ENCODE peak calls at places on chromosomes 6 and 20, in seven cellular contexts. Z is NCI-H1694 treated with DMSO at 0.1 percent for 48 hours; H is NCI-H1092 treated with DMSO at 0.1 percent for 48 hours; C is kidney tubule cell; X is NCI-H2107; R is activated CD4-positive, alpha-beta memory T cell treated with anti-CD3 and anti-CD28 coated beads for 36 hours; F is activated effector memory CD4-positive, alpha-beta T cell treated with anti-CD3 and anti-CD28 coated beads, Interleukin-2, amount 50 U/mL, for 16 hours. D is an unnamed sample.

GRCh38 chr20:56796345-56796744 is 167.2 kb downstream of the TFAP2C start:
- DNase-seq in Z (no peak), H (no peak), C (no peak), X (no peak), R (no peak), F (no peak), D (no peak)

GRCh38 chr20:45892049-45892816 is 1.1 kb downstream of the CTSA start:
- DNase-seq in Z (no peak), H (no peak), C (peak), X (no peak), R (no peak), F (no peak), D (no peak)

GRCh38 chr6:127402890-127403617 is 56.1 kb downstream of the KIAA0408 start:
- DNase-seq in Z (no peak), H (no peak), C (no peak), X (no peak), R (no peak), F (no peak), D (no peak)

GRCh38 chr20:18679020-18679419 is 91.2 kb downstream of the DTD1 start:
- DNase-seq in Z (no peak), H (peak), C (no peak), X (peak), R (no peak), F (no peak), D (peak)

GRCh38 chr6:43436577-43437282 is 9.4 kb downstream of the ABCC10 start:
- DNase-seq in Z (no peak), H (no peak), C (peak), X (no peak), R (no peak), F (no peak), D (no peak)

GRCh38 chr6:8030920-8031319 is 33.3 kb downstream of the BLOC1S5 start:
- DNase-seq in Z (no peak), H (no peak), C (no peak), X (no peak), R (no peak), F (no peak), D (no peak)

GRCh38 chr20:37277253-37277593 is 12.2 kb upstream of the MANBAL start:
- DNase-seq in Z (no peak), H (no peak), C (no peak), X (no peak), R (no peak), F (no peak), D (no peak)

GRCh38 chr6:6565069-6565468 is 23.5 kb upstream of the LY86 start:
- DNase-seq in Z (no peak), H (peak), C (no peak), X (no peak), R (no peak), F (no peak), D (no peak)

GRCh38 chr6:125154184-125155135 is 887 bp downstream of the TPD52L1 start:
- DNase-seq in Z (no peak), H (no peak), C (peak), X (no peak), R (peak), F (peak), D (no peak)

GRCh38 chr6:11770546-11771466 is 7.8 kb downstream of the ADTRP start:
- DNase-seq in Z (no peak), H (no peak), C (peak), X (peak), R (no peak), F (no peak), D (no peak)

GRCh38 chr6:125082931-125083683 is 70.5 kb upstream of the TPD52L1 start:
- DNase-seq in Z (no peak), H (no peak), C (no peak), X (no peak), R (no peak), F (no peak), D (no peak)

GRCh38 chr20:1567392-1568165 is 10.1 kb upstream of the SIRPD start:
- DNase-seq in Z (no peak), H (no peak), C (peak), X (no peak), R (no peak), F (no peak), D (no peak)

GRCh38 chr6:7953753-7954152 is 43.2 kb upstream of the TXNDC5 start:
- DNase-seq in Z (no peak), H (no peak), C (no peak), X (no peak), R (no peak), F (no peak), D (no peak)

GRCh38 chr20:59751075-59751711 is 146.9 kb downstream of the PHACTR3 start:
- DNase-seq in Z (no peak), H (peak), C (peak), X (peak), R (peak), F (no peak), D (peak)

GRCh38 chr6:87373377-87373776 is 28.8 kb downstream of the C6orf163 start:
- DNase-seq in Z (no peak), H (no peak), C (no peak), X (no peak), R (no peak), F (no peak), D (no peak)

GRCh38 chr20:37498066-37498702 is 22.9 kb upstream of the NNAT start:
- DNase-seq in Z (no peak), H (no peak), C (no peak), X (no peak), R (no peak), F (no peak), D (no peak)

GRCh38 chr6:29924731-29925130 is 17.6 kb upstream of the HLA-A start:
- DNase-seq in Z (no peak), H (no peak), C (peak), X (no peak), R (no peak), F (peak), D (no peak)

GRCh38 chr20:4053516-4053919 is 38.2 kb upstream of the RNF24 start:
- DNase-seq in Z (no peak), H (no peak), C (peak), X (no peak), R (no peak), F (no peak), D (no peak)

GRCh38 chr20:4544765-4545164 is 176.9 kb upstream of the PRND start:
- DNase-seq in Z (no peak), H (no peak), C (peak), X (no peak), R (no peak), F (no peak), D (no peak)

GRCh38 chr6:31575335-31575901 is at the start of gene TNF:
- DNase-seq in Z (no peak), H (no peak), C (peak), X (no peak), R (peak), F (peak), D (no peak)

GRCh38 chr6:61869632-61870400 is 416.2 kb downstream of the KHDRBS2 start:
- DNase-seq in Z (no peak), H (no peak), C (no peak), X (no peak), R (no peak), F (no peak), D (no peak)

GRCh38 chr6:125207956-125208355 is 54.4 kb downstream of the TPD52L1 start:
- DNase-seq in Z (no peak), H (no peak), C (peak), X (no peak), R (no peak), F (no peak), D (no peak)

GRCh38 chr20:58634121-58634817 is 16.8 kb upstream of the STX16 start:
- DNase-seq in Z (no peak), H (no peak), C (no peak), X (no peak), R (peak), F (peak), D (no peak)

GRCh38 chr20:15196580-15197255 is 859.3 kb upstream of the FLRT3 start:
- DNase-seq in Z (no peak), H (peak), C (no peak), X (no peak), R (no peak), F (no peak), D (peak)

GRCh38 chr20:42901689-42902518 is 287.8 kb downstream of the PTPRT start:
- DNase-seq in Z (no peak), H (no peak), C (no peak), X (no peak), R (no peak), F (no peak), D (no peak)

GRCh38 chr20:53949319-53949839 is 121.0 kb downstream of the BCAS1 start:
- DNase-seq in Z (no peak), H (no peak), C (peak), X (no peak), R (peak), F (peak), D (no peak)

GRCh38 chr6:27889628-27890315 is 22.4 kb downstream of the OR2B2 start:
- DNase-seq in Z (no peak), H (no peak), C (peak), X (no peak), R (no peak), F (no peak), D (no peak)

GRCh38 chr6:46648869-46649488 is 3.6 kb downstream of the CYP39A1 start:
- DNase-seq in Z (no peak), H (no peak), C (peak), X (no peak), R (no peak), F (no peak), D (no peak)

GRCh38 chr6:13425971-13426931 is 61.1 kb downstream of the GFOD1 start:
- DNase-seq in Z (no peak), H (no peak), C (peak), X (no peak), R (peak), F (no peak), D (no peak)

GRCh38 chr6:109701201-109701600 is 10.1 kb downstream of the FIG4 start:
- DNase-seq in Z (no peak), H (no peak), C (no peak), X (no peak), R (no peak), F (no peak), D (no peak)

GRCh38 chr20:8401491-8401890 is 269.4 kb downstream of the PLCB1 start:
- DNase-seq in Z (no peak), H (no peak), C (no peak), X (no peak), R (no peak), F (no peak), D (no peak)

GRCh38 chr6:108651287-108651686 is 90.6 kb downstream of the FOXO3 start:
- DNase-seq in Z (no peak), H (no peak), C (no peak), X (no peak), R (no peak), F (no peak), D (no peak)

GRCh38 chr6:168941036-168941435 is 312.6 kb downstream of the THBS2 start:
- DNase-seq in Z (no peak), H (no peak), C (no peak), X (no peak), R (no peak), F (no peak), D (no peak)

GRCh38 chr20:53884859-53885654 is 185.3 kb downstream of the BCAS1 start:
- DNase-seq in Z (no peak), H (no peak), C (peak), X (no peak), R (peak), F (peak), D (no peak)

GRCh38 chr6:13304101-13304500 is 24.2 kb downstream of the TBC1D7 start:
- DNase-seq in Z (no peak), H (no peak), C (no peak), X (no peak), R (no peak), F (no peak), D (no peak)

GRCh38 chr20:63206878-63207277 is 9.1 kb downstream of the YTHDF1 start:
- DNase-seq in Z (no peak), H (no peak), C (peak), X (no peak), R (no peak), F (no peak), D (no peak)

GRCh38 chr6:68679399-68679798 is 44.3 kb downstream of the ADGRB3 start:
- DNase-seq in Z (no peak), H (peak), C (no peak), X (no peak), R (no peak), F (no peak), D (no peak)

GRCh38 chr20:61123751-61124368 is 128.2 kb upstream of the CDH4 start:
- DNase-seq in Z (no peak), H (no peak), C (no peak), X (no peak), R (no peak), F (peak), D (no peak)

GRCh38 chr6:26273673-26274595 is 91.1 kb upstream of the BTN3A2 start:
- DNase-seq in Z (no peak), H (no peak), C (no peak), X (no peak), R (no peak), F (no peak), D (no peak)

D was measured in NCI-H774.